ENCODE peak calls at places on chromosomes 11 and 22, in nine cellular contexts. M is GM23248, Y is hepatocyte, R is GM23338, F is OCI-LY7, L is HCT116, T is neural progenitor cell, U is SK-N-SH, A is PC-3. N is an unnamed sample.

GRCh38 chr11:16787035-16787744 is 48.7 kb downstream of the C11orf58 start:
- DNase-seq in M (peak; percentile 65), Y (no peak), R (no peak), F (no peak), L (no peak), T (no peak), U (no peak), A (peak; percentile 25), N (no peak)

GRCh38 chr11:108768370-108768769 is 103.5 kb downstream of the DDX10 start:
- DNase-seq in M (no peak), Y (no peak), R (no peak), F (no peak), L (no peak), T (no peak), U (no peak), A (no peak), N (no peak)

GRCh38 chr22:39723899-39724351 is 153.4 kb downstream of the CACNA1I start:
- DNase-seq in M (peak; percentile 30), Y (peak; percentile 74), R (no peak), F (no peak), L (peak; percentile 12), T (no peak), U (no peak), A (peak; percentile 3), N (no peak)

GRCh38 chr11:130763087-130763980 is 152.9 kb downstream of the SNX19 start:
- DNase-seq in M (peak; percentile 79), Y (no peak), R (no peak), F (no peak), L (no peak), T (no peak), U (no peak), A (no peak), N (no peak)

GRCh38 chr22:37186228-37186996 is 1.6 kb downstream of the C1QTNF6 start:
- DNase-seq in M (peak; percentile 58), Y (no peak), R (peak; percentile 87), F (peak; percentile 81), L (peak; percentile 97), T (peak; percentile 61), U (peak; percentile 85), A (peak; percentile 60), N (peak; percentile 68)

GRCh38 chr11:114587398-114587953 is 8.1 kb downstream of the NXPE4 start:
- DNase-seq in M (no peak), Y (no peak), R (no peak), F (no peak), L (no peak), T (no peak), U (no peak), A (no peak), N (no peak)

GRCh38 chr11:47337229-47337924 is 15.1 kb downstream of the MYBPC3 start:
- DNase-seq in M (no peak), Y (no peak), R (no peak), F (no peak), L (peak; percentile 37), T (peak; percentile 8), U (no peak), A (no peak), N (no peak)

GRCh38 chr22:37525073-37525745 is 6.0 kb upstream of the CARD10 start:
- DNase-seq in M (peak; percentile 98), Y (peak; percentile 68), R (no peak), F (no peak), L (peak; percentile 60), T (no peak), U (peak; percentile 37), A (peak; percentile 84), N (no peak)

GRCh38 chr11:93498099-93499040 is 44.8 kb downstream of the SMCO4 start:
- DNase-seq in M (peak; percentile 10), Y (no peak), R (peak; percentile 44), F (no peak), L (no peak), T (peak; percentile 21), U (no peak), A (peak; percentile 67), N (no peak)

GRCh38 chr11:17383466-17383865 is 5.0 kb downstream of the KCNJ11 start:
- DNase-seq in M (peak; percentile 45), Y (no peak), R (no peak), F (no peak), L (no peak), T (no peak), U (no peak), A (no peak), N (no peak)

GRCh38 chr11:118147502-118147901 is 5.1 kb downstream of the SCN4B start:
- DNase-seq in M (no peak), Y (no peak), R (no peak), F (no peak), L (no peak), T (no peak), U (no peak), A (no peak), N (no peak)

GRCh38 chr11:105244157-105244820 is 104.7 kb upstream of the CARD18 start:
- DNase-seq in M (peak; percentile 93), Y (peak; percentile 7), R (no peak), F (no peak), L (peak; percentile 47), T (no peak), U (no peak), A (peak; percentile 92), N (peak; percentile 90)

GRCh38 chr11:78656984-78657383 is 82.3 kb upstream of the NARS2 start:
- DNase-seq in M (no peak), Y (no peak), R (no peak), F (no peak), L (no peak), T (no peak), U (no peak), A (no peak), N (no peak)

GRCh38 chr11:66008468-66009101 is 3.2 kb upstream of the CST6 start:
- DNase-seq in M (no peak), Y (no peak), R (no peak), F (no peak), L (no peak), T (no peak), U (no peak), A (peak; percentile 53), N (no peak)

GRCh38 chr11:103773059-103773458 is 263.4 kb upstream of the DDI1 start:
- DNase-seq in M (peak; percentile 84), Y (no peak), R (no peak), F (no peak), L (no peak), T (no peak), U (no peak), A (no peak), N (no peak)

DNA sequence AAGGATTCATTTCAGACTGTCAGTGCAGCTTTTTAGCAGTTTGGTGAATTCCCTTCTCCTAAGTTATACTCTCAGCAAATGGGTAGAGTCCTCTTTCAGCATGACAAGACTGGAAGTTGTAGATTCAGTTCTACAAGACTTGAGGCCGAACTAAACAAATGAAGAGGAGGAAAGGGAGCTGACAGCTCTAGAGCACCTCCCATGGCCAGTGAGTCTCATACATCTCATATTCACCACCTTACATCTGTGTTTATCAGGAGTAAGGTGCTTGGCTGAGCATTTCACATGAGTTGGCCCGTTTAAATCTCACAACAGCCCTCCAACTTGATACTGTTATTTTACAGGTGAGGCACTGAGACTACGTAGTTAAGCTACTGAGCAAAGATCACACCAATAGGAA is 30.4 kb downstream of the SEZ6L start:
- DNase-seq in M (no peak), Y (no peak), R (peak; percentile 34), F (no peak), L (no peak), T (no peak), U (no peak), A (no peak), N (no peak)
- TF ChIP-seq EZH2phosphoT487 in M (no peak), Y (no peak), R (no peak), F (no peak), L (no peak), T (no peak), U (no peak), A (no peak), N (no peak)

GRCh38 chr11:110762596-110762995 is 50.4 kb upstream of the ARHGAP20 start:
- DNase-seq in M (peak; percentile 67), Y (no peak), R (peak; percentile 2), F (no peak), L (no peak), T (no peak), U (no peak), A (no peak), N (no peak)
- H3K4me3 ChIP-seq in M (no peak overlapping the region), Y (no peak overlapping the region), R (no peak overlapping the region), F (no peak overlapping the region), L (no peak overlapping the region), T (no peak overlapping the region), U (no peak overlapping the region), A (no peak overlapping the region), N (no peak overlapping the region)

DNA sequence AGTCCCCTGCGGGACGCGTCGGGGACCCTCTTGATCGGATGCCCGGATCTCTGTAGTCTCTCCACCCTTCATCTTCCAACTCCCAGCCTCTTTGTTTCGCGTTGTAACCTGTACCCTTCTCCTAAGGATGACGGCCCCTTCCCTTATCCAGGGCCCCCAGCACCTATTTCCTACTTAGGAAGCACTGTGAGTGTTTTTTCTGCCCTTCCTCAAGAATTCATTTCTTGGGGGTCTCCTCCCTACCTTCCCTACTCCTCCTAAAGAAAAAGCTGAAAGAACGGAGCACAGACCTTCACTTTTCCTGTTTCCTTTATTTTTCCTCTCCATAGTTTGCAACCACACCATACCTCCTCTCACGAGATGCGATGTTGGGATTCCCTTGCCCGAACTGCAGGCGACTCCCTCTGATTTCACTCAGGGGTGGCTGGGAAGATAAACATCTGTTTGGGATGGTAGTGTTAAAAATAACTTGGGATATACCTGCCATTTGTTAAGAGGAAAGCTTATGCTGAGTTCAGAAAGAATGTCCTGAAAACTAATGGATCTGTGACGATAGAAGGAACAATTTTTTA is 593 bp downstream of the FAM118B start:
- DNase-seq in M (peak; percentile 58), Y (no peak), R (peak; percentile 27), F (no peak), L (no peak), T (peak; percentile 16), U (no peak), A (peak; percentile 13), N (no peak)
- TF ChIP-seq EZH2phosphoT487 in M (no peak), Y (no peak), R (no peak), F (no peak), L (no peak), T (no peak), U (no peak), A (no peak), N (no peak)

GRCh38 chr11:68375337-68375736 is 62.9 kb downstream of the LRP5 start:
- DNase-seq in M (no peak), Y (no peak), R (no peak), F (no peak), L (no peak), T (no peak), U (no peak), A (no peak), N (no peak)

GRCh38 chr11:68373189-68373809 is 60.9 kb downstream of the LRP5 start:
- DNase-seq in M (peak; percentile 68), Y (peak; percentile 66), R (no peak), F (no peak), L (no peak), T (no peak), U (peak; percentile 94), A (no peak), N (no peak)

GRCh38 chr11:68374531-68374930 is 62.1 kb downstream of the LRP5 start:
- DNase-seq in M (peak; percentile 16), Y (no peak), R (no peak), F (no peak), L (no peak), T (no peak), U (no peak), A (no peak), N (no peak)

GRCh38 chr11:68372625-68373024 is 60.2 kb downstream of the LRP5 start:
- DNase-seq in M (no peak), Y (peak; percentile 30), R (no peak), F (no peak), L (no peak), T (no peak), U (no peak), A (no peak), N (no peak)

GRCh38 chr11:68373810-68374501 is 61.6 kb downstream of the LRP5 start:
- DNase-seq in M (peak; percentile 50), Y (peak; percentile 62), R (no peak), F (no peak), L (no peak), T (peak; percentile 22), U (peak; percentile 83), A (no peak), N (no peak)
- H3K4me3 ChIP-seq in M (peak overlapping the region; percentile 25), Y (no peak overlapping the region), R (no peak overlapping the region), F (no peak overlapping the region), L (no peak overlapping the region), T (no peak overlapping the region), U (no peak overlapping the region), A (no peak overlapping the region), N (no peak overlapping the region)